ENCODE peak calls at places on chromosomes 6 and 20, in seven cellular contexts. One of them, this sample, is unnamed.

GRCh38 chr20:59145926-59146800 is 17.5 kb upstream of the ZNF831 start:
- DNase-seq in IMR-90: no peak
- DNase-seq in body of pancreas: no peak
- DNase-seq in A673: no peak
- DNase-seq in ovary: no peak
- DNase-seq in AG04450: no peak
- DNase-seq in gastrocnemius medialis: no peak
- DNase-seq in this sample: no peak

GRCh38 chr20:20782747-20783146 is 70.3 kb upstream of the RALGAPA2 start:
- DNase-seq in IMR-90: no peak
- DNase-seq in body of pancreas: no peak
- DNase-seq in A673: no peak
- DNase-seq in AG04450: no peak
- DNase-seq in gastrocnemius medialis: no peak
- DNase-seq in ovary: no peak
- DNase-seq in this sample: no peak

GRCh38 chr6:26553264-26553738 is 15.1 kb downstream of the HMGN4 start:
- DNase-seq in gastrocnemius medialis: peak; percentile 53
- DNase-seq in A673: peak; percentile 83
- DNase-seq in IMR-90: peak; percentile 75
- DNase-seq in body of pancreas: peak; percentile 74
- DNase-seq in ovary: peak; percentile 70
- DNase-seq in AG04450: no peak
- DNase-seq in this sample: no peak

GRCh38 chr6:139126255-139126654 is 8.6 kb upstream of the HECA start:
- DNase-seq in AG04450: peak; percentile 55
- DNase-seq in ovary: no peak
- DNase-seq in body of pancreas: no peak
- DNase-seq in A673: no peak
- DNase-seq in gastrocnemius medialis: peak; percentile 25
- DNase-seq in IMR-90: peak; percentile 92
- DNase-seq in this sample: peak; percentile 83

GRCh38 chr20:20220137-20220536 is 147.8 kb upstream of the INSM1 start:
- DNase-seq in ovary: no peak
- DNase-seq in IMR-90: no peak
- DNase-seq in gastrocnemius medialis: no peak
- DNase-seq in A673: no peak
- DNase-seq in body of pancreas: no peak
- DNase-seq in AG04450: no peak
- DNase-seq in this sample: no peak

GRCh38 chr20:22586645-22587310 is 2.4 kb upstream of the FOXA2 start:
- DNase-seq in A673: peak; percentile 34
- DNase-seq in body of pancreas: peak; percentile 79
- DNase-seq in ovary: no peak
- DNase-seq in IMR-90: no peak
- DNase-seq in gastrocnemius medialis: no peak
- DNase-seq in AG04450: no peak
- DNase-seq in this sample: no peak

GRCh38 chr20:45405566-45406259 is 2.4 kb upstream of the DBNDD2 start:
- DNase-seq in IMR-90: no peak
- DNase-seq in body of pancreas: no peak
- DNase-seq in AG04450: no peak
- DNase-seq in ovary: no peak
- DNase-seq in gastrocnemius medialis: no peak
- DNase-seq in A673: no peak
- DNase-seq in this sample: peak; percentile 85

GRCh38 chr20:33309631-33310030 is 26.6 kb downstream of the BPIFB1 start:
- DNase-seq in IMR-90: no peak
- DNase-seq in ovary: no peak
- DNase-seq in body of pancreas: no peak
- DNase-seq in gastrocnemius medialis: no peak
- DNase-seq in A673: no peak
- DNase-seq in AG04450: no peak
- DNase-seq in this sample: peak; percentile 3

GRCh38 chr6:115643762-115644161 is 416.9 kb downstream of the FRK start:
- DNase-seq in IMR-90: peak; percentile 50
- DNase-seq in A673: peak; percentile 4
- DNase-seq in body of pancreas: no peak
- DNase-seq in ovary: no peak
- DNase-seq in AG04450: peak; percentile 10
- DNase-seq in gastrocnemius medialis: no peak
- DNase-seq in this sample: no peak

GRCh38 chr20:20204326-20204725 is 152.0 kb downstream of the CFAP61 start:
- DNase-seq in body of pancreas: no peak
- DNase-seq in ovary: no peak
- DNase-seq in A673: no peak
- DNase-seq in AG04450: no peak
- DNase-seq in gastrocnemius medialis: no peak
- DNase-seq in IMR-90: no peak
- DNase-seq in this sample: no peak

GRCh38 chr6:156988276-156989158 is 211.3 kb downstream of the ARID1B start:
- DNase-seq in gastrocnemius medialis: no peak
- DNase-seq in IMR-90: no peak
- DNase-seq in ovary: no peak
- DNase-seq in AG04450: no peak
- DNase-seq in body of pancreas: no peak
- DNase-seq in A673: peak; percentile 61
- DNase-seq in this sample: no peak

GRCh38 chr6:40906759-40907158 is 132.3 kb downstream of the UNC5CL start:
- DNase-seq in A673: no peak
- DNase-seq in IMR-90: no peak
- DNase-seq in ovary: no peak
- DNase-seq in AG04450: no peak
- DNase-seq in body of pancreas: no peak
- DNase-seq in gastrocnemius medialis: no peak
- DNase-seq in this sample: no peak

GRCh38 chr6:26366504-26366903 is 1.5 kb downstream of the BTN3A2 start:
- DNase-seq in ovary: no peak
- DNase-seq in gastrocnemius medialis: no peak
- DNase-seq in A673: no peak
- DNase-seq in IMR-90: no peak
- DNase-seq in body of pancreas: no peak
- DNase-seq in AG04450: no peak
- DNase-seq in this sample: no peak

GRCh38 chr20:62370115-62370806 is 3.1 kb upstream of the LAMA5 start:
- DNase-seq in body of pancreas: no peak
- DNase-seq in gastrocnemius medialis: no peak
- DNase-seq in A673: no peak
- DNase-seq in ovary: no peak
- DNase-seq in AG04450: no peak
- DNase-seq in IMR-90: peak; percentile 79
- DNase-seq in this sample: peak; percentile 98

GRCh38 chr6:160134779-160135547 is 13.3 kb downstream of the SLC22A1 start:
- DNase-seq in IMR-90: no peak
- DNase-seq in body of pancreas: no peak
- DNase-seq in A673: no peak
- DNase-seq in gastrocnemius medialis: no peak
- DNase-seq in AG04450: no peak
- DNase-seq in ovary: no peak
- DNase-seq in this sample: no peak

GRCh38 chr20:63036266-63036665 is 29.5 kb upstream of the BHLHE23 start:
- DNase-seq in ovary: no peak
- DNase-seq in AG04450: no peak
- DNase-seq in body of pancreas: no peak
- DNase-seq in A673: no peak
- DNase-seq in IMR-90: no peak
- DNase-seq in gastrocnemius medialis: no peak
- DNase-seq in this sample: no peak

GRCh38 chr6:75481936-75482593 is 11.5 kb downstream of the FILIP1 start:
- DNase-seq in A673: no peak
- DNase-seq in IMR-90: peak; percentile 80
- DNase-seq in gastrocnemius medialis: peak; percentile 31
- DNase-seq in body of pancreas: no peak
- DNase-seq in AG04450: peak; percentile 32
- DNase-seq in ovary: no peak
- DNase-seq in this sample: no peak

GRCh38 chr6:128209771-128210170 is 308.9 kb upstream of the THEMIS start:
- DNase-seq in AG04450: no peak
- DNase-seq in IMR-90: peak; percentile 79
- DNase-seq in body of pancreas: no peak
- DNase-seq in gastrocnemius medialis: no peak
- DNase-seq in A673: no peak
- DNase-seq in ovary: no peak
- DNase-seq in this sample: peak; percentile 56

GRCh38 chr6:10968776-10969175 is 75.3 kb downstream of the ELOVL2 start:
- DNase-seq in AG04450: peak; percentile 37
- DNase-seq in gastrocnemius medialis: no peak
- DNase-seq in IMR-90: peak; percentile 95
- DNase-seq in body of pancreas: no peak
- DNase-seq in ovary: no peak
- DNase-seq in A673: no peak
- DNase-seq in this sample: peak; percentile 73

GRCh38 chr6:155267411-155267810 is 3.6 kb downstream of the CLDN20 start:
- DNase-seq in body of pancreas: no peak
- DNase-seq in ovary: no peak
- DNase-seq in A673: no peak
- DNase-seq in gastrocnemius medialis: no peak
- DNase-seq in AG04450: no peak
- DNase-seq in IMR-90: no peak
- DNase-seq in this sample: no peak

GRCh38 chr6:16850332-16851022 is 89.2 kb upstream of the ATXN1 start:
- DNase-seq in ovary: no peak
- DNase-seq in IMR-90: no peak
- DNase-seq in A673: peak; percentile 76
- DNase-seq in body of pancreas: no peak
- DNase-seq in gastrocnemius medialis: no peak
- DNase-seq in AG04450: no peak
- DNase-seq in this sample: no peak

GRCh38 chr20:37194616-37195015 is 15.3 kb upstream of the MROH8 start:
- DNase-seq in ovary: no peak
- DNase-seq in AG04450: no peak
- DNase-seq in A673: no peak
- DNase-seq in body of pancreas: no peak
- DNase-seq in IMR-90: no peak
- DNase-seq in gastrocnemius medialis: no peak
- DNase-seq in this sample: no peak

GRCh38 chr20:37193821-37194220 is 14.5 kb upstream of the MROH8 start:
- DNase-seq in body of pancreas: no peak
- DNase-seq in AG04450: no peak
- DNase-seq in A673: peak; percentile 39
- DNase-seq in IMR-90: no peak
- DNase-seq in ovary: no peak
- DNase-seq in gastrocnemius medialis: no peak
- DNase-seq in this sample: no peak

GRCh38 chr20:37192137-37192854 is 12.9 kb upstream of the MROH8 start:
- DNase-seq in IMR-90: peak; percentile 89
- DNase-seq in AG04450: peak; percentile 79
- DNase-seq in body of pancreas: peak; percentile 95
- DNase-seq in ovary: peak; percentile 84
- DNase-seq in A673: peak; percentile 87
- DNase-seq in gastrocnemius medialis: peak; percentile 87
- DNase-seq in this sample: peak; percentile 96

GRCh38 chr20:37193226-37193625 is 13.9 kb upstream of the MROH8 start:
- DNase-seq in ovary: no peak
- DNase-seq in IMR-90: no peak
- DNase-seq in body of pancreas: no peak
- DNase-seq in gastrocnemius medialis: no peak
- DNase-seq in AG04450: no peak
- DNase-seq in A673: no peak
- DNase-seq in this sample: no peak

DNA sequence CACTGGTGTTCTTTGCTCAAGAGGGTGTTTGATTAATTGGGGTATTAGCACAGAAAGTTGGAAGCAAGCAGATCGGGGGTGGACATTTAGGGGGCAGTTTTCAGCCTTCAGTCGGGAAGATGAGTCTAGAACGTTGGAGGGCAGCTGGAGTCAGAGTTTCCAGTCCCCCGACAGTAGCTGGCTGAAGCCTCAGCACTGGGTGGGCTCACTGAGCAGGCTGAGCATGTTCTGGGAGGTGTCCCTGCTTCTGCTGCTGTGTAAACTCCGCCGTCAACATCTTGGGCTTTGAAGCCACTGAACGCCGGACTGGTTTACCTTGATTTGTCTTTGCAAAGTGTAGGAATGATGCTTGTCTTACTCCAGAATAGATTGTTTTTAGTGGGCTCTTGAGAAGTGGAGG is 15.7 kb upstream of the MROH8 start:
- DNase-seq in body of pancreas: no peak
- DNase-seq in IMR-90: no peak
- DNase-seq in ovary: no peak
- DNase-seq in A673: no peak
- DNase-seq in AG04450: no peak
- DNase-seq in gastrocnemius medialis: no peak
- DNase-seq in this sample: no peak
- H3K27ac ChIP-seq in body of pancreas: no peak overlapping the region
- H3K27ac ChIP-seq in IMR-90: no peak overlapping the region
- H3K27ac ChIP-seq in ovary: no peak overlapping the region
- H3K27ac ChIP-seq in A673: no peak overlapping the region
- H3K27ac ChIP-seq in AG04450: no peak overlapping the region
- H3K27ac ChIP-seq in gastrocnemius medialis: peak overlapping the region; percentile 0
- H3K27ac ChIP-seq in this sample: no peak overlapping the region

GRCh38 chr6:117613920-117614535 is 11.7 kb upstream of the GOPC start:
- DNase-seq in IMR-90: no peak
- DNase-seq in A673: no peak
- DNase-seq in AG04450: no peak
- DNase-seq in body of pancreas: no peak
- DNase-seq in gastrocnemius medialis: no peak
- DNase-seq in ovary: no peak
- DNase-seq in this sample: no peak
- H3K27ac ChIP-seq in IMR-90: no peak overlapping the region
- H3K27ac ChIP-seq in A673: no peak overlapping the region
- H3K27ac ChIP-seq in AG04450: no peak overlapping the region
- H3K27ac ChIP-seq in body of pancreas: no peak overlapping the region
- H3K27ac ChIP-seq in gastrocnemius medialis: no peak overlapping the region
- H3K27ac ChIP-seq in ovary: no peak overlapping the region
- H3K27ac ChIP-seq in this sample: peak overlapping the region; percentile 25

GRCh38 chr6:169000022-169000421 is 253.6 kb downstream of the THBS2 start:
- DNase-seq in body of pancreas: no peak
- DNase-seq in AG04450: no peak
- DNase-seq in ovary: no peak
- DNase-seq in gastrocnemius medialis: no peak
- DNase-seq in IMR-90: no peak
- DNase-seq in A673: no peak
- DNase-seq in this sample: no peak
- H3K27ac ChIP-seq in body of pancreas: no peak overlapping the region
- H3K27ac ChIP-seq in AG04450: no peak overlapping the region
- H3K27ac ChIP-seq in ovary: no peak overlapping the region
- H3K27ac ChIP-seq in gastrocnemius medialis: no peak overlapping the region
- H3K27ac ChIP-seq in IMR-90: no peak overlapping the region
- H3K27ac ChIP-seq in A673: no peak overlapping the region
- H3K27ac ChIP-seq in this sample: peak overlapping the region; percentile 64

GRCh38 chr6:111794716-111795452 is 78.4 kb downstream of the FYN start:
- DNase-seq in gastrocnemius medialis: no peak
- DNase-seq in ovary: no peak
- DNase-seq in A673: no peak
- DNase-seq in IMR-90: no peak
- DNase-seq in body of pancreas: no peak
- DNase-seq in AG04450: no peak
- DNase-seq in this sample: no peak

GRCh38 chr6:111792914-111793700 is 80.1 kb downstream of the FYN start:
- DNase-seq in IMR-90: no peak
- DNase-seq in A673: no peak
- DNase-seq in ovary: no peak
- DNase-seq in gastrocnemius medialis: no peak
- DNase-seq in body of pancreas: no peak
- DNase-seq in AG04450: no peak
- DNase-seq in this sample: no peak

GRCh38 chr6:111795558-111795957 is 77.7 kb downstream of the FYN start:
- DNase-seq in ovary: no peak
- DNase-seq in body of pancreas: no peak
- DNase-seq in AG04450: no peak
- DNase-seq in gastrocnemius medialis: no peak
- DNase-seq in A673: no peak
- DNase-seq in IMR-90: no peak
- DNase-seq in this sample: no peak

GRCh38 chr6:111793711-111794111 is 79.5 kb downstream of the FYN start:
- DNase-seq in A673: no peak
- DNase-seq in ovary: no peak
- DNase-seq in IMR-90: no peak
- DNase-seq in gastrocnemius medialis: no peak
- DNase-seq in body of pancreas: no peak
- DNase-seq in AG04450: no peak
- DNase-seq in this sample: no peak

GRCh38 chr6:111794300-111794699 is 79.0 kb downstream of the FYN start:
- DNase-seq in body of pancreas: no peak
- DNase-seq in ovary: no peak
- DNase-seq in gastrocnemius medialis: no peak
- DNase-seq in A673: no peak
- DNase-seq in IMR-90: no peak
- DNase-seq in AG04450: no peak
- DNase-seq in this sample: no peak
- H3K27ac ChIP-seq in body of pancreas: no peak overlapping the region
- H3K27ac ChIP-seq in ovary: no peak overlapping the region
- H3K27ac ChIP-seq in gastrocnemius medialis: no peak overlapping the region
- H3K27ac ChIP-seq in A673: no peak overlapping the region
- H3K27ac ChIP-seq in IMR-90: no peak overlapping the region
- H3K27ac ChIP-seq in AG04450: no peak overlapping the region
- H3K27ac ChIP-seq in this sample: no peak overlapping the region

This sample was measured in osteoblast.